ENCODE peak calls at places on chromosomes 1 and 21, in eight cellular contexts. I, W, P, Y, G, S, F and Q are unnamed samples.

GRCh38 chr1:54888080-54888733 is 1.2 kb upstream of the DHCR24 start:
- DNase-seq in I (no peak), W (no peak), P (no peak), Y (no peak), G (no peak), S (no peak), F (no peak), Q (no peak)

GRCh38 chr21:42962360-42963007 is 11.9 kb upstream of the PKNOX1 start:
- DNase-seq in I (no peak), W (no peak), P (no peak), Y (no peak), G (no peak), S (no peak), F (no peak), Q (no peak)

GRCh38 chr1:203278087-203278884 is 27.0 kb upstream of the BTG2 start:
- DNase-seq in I (no peak), W (peak), P (peak), Y (no peak), G (peak), S (peak), F (peak), Q (peak)

GRCh38 chr21:44521301-44521927 is 18.6 kb downstream of the KRTAP10-1 start:
- DNase-seq in I (no peak), W (no peak), P (peak), Y (no peak), G (no peak), S (no peak), F (no peak), Q (no peak)

GRCh38 chr1:183817576-183818288 is 12.8 kb downstream of the RGL1 start:
- DNase-seq in I (no peak), W (no peak), P (no peak), Y (no peak), G (no peak), S (no peak), F (no peak), Q (no peak)

GRCh38 chr21:38358666-38359065 is 101.9 kb downstream of the KCNJ15 start:
- DNase-seq in I (no peak), W (no peak), P (no peak), Y (no peak), G (no peak), S (no peak), F (no peak), Q (no peak)

GRCh38 chr1:23651069-23651808 is 40.4 kb upstream of the RPL11 start:
- DNase-seq in I (no peak), W (no peak), P (no peak), Y (no peak), G (no peak), S (no peak), F (peak), Q (no peak)

GRCh38 chr1:59856725-59857338 is 42.1 kb downstream of the HOOK1 start:
- DNase-seq in I (no peak), W (no peak), P (no peak), Y (no peak), G (no peak), S (no peak), F (no peak), Q (no peak)

GRCh38 chr1:222104097-222104496 is 362.2 kb upstream of the DUSP10 start:
- DNase-seq in I (no peak), W (no peak), P (no peak), Y (no peak), G (no peak), S (no peak), F (no peak), Q (no peak)

GRCh38 chr1:44512313-44512885 is 107.3 kb downstream of the RNF220 start:
- DNase-seq in I (no peak), W (no peak), P (no peak), Y (no peak), G (no peak), S (peak), F (no peak), Q (no peak)

GRCh38 chr1:168752171-168752570 is 23.2 kb upstream of the DPT start:
- DNase-seq in I (peak), W (no peak), P (no peak), Y (no peak), G (no peak), S (no peak), F (peak), Q (no peak)

DNA sequence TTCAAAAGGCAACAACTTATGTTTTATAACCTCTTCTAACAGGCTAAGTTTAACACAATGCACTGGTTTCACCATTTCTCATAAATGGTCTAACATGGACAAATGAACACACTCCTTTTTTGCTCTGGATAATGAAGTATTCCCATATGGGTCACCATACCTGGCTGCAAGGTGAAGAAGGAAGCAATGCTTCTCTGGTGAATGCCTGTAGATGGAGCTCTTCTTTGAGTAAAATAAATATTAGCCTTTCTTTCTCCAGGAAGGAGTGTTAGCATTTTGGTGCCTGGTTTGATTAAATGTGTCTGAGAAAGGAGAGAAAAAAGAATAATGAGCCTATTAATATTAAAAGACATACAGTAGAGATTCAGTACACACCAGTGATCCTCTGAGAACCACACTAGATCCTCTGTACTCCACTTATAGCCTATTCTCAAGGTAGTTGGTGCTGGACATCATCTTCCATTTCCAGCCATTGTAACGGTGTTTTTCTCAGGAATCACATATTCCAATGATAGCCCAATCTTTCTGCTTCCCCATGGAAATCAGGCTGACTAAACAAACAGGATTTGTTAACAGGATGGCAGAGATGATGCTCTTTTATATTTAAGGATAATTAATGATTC is 17.6 kb downstream of the MTFR1L start:
- DNase-seq in I (no peak), W (no peak), P (no peak), Y (no peak), G (no peak), S (no peak), F (no peak), Q (no peak)
- TF ChIP-seq CTCF in I (peak), W (no peak), P (peak), Y (no peak), G (peak), S (peak), F (peak), Q (peak)

DNA sequence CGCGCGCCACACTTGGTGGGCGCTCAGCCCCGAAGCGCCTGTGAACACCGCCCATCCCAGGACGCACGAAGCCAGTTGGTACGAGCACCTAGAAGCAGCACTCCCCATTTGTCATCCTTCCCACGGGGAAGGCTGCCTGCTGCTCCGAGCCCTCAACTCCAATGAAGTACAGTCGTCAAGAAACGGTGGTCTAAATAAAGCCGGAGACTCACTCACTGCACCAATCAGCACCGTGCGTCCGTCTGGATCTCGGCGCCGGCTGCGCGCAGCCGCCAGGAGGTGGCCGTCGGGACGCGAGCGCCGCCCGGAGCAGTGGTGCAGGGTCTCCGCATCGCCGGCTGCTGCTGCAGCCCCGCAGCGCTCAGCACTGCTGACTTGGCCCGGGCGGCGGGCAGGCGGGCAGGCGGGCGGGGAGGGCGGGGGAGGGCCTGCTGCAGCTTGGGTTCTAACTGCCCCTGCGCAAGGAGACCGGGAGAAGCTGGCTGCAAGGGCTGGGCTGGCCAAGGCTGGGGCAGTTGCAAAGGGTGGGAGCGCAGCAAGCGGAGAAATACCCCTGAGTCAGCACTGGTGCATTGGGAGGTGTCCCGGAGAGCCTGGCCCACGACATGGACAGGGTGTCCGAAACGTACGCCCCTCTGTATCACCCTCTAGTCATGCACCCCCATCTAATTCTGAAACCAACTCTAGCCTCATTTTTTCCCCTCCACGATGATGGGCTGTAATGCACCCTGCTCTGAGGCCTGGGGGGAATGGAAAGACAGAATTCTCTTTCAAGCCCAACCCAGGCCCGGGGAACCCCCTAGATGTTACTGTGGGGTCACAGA is 35.8 kb upstream of the H6PD start:
- DNase-seq in I (no peak), W (no peak), P (no peak), Y (no peak), G (no peak), S (peak), F (no peak), Q (no peak)
- TF ChIP-seq CTCF in I (no peak), W (no peak), P (no peak), Y (peak), G (no peak), S (no peak), F (peak), Q (peak)

GRCh38 chr21:23574932-23575331 is 2032.3 kb downstream of the MRPL39 start:
- DNase-seq in I (no peak), W (no peak), P (no peak), Y (no peak), G (no peak), S (no peak), F (no peak), Q (no peak)
- TF ChIP-seq CTCF in I (no peak), W (no peak), P (no peak), Y (no peak), G (no peak), S (no peak), F (no peak), Q (no peak)

DNA sequence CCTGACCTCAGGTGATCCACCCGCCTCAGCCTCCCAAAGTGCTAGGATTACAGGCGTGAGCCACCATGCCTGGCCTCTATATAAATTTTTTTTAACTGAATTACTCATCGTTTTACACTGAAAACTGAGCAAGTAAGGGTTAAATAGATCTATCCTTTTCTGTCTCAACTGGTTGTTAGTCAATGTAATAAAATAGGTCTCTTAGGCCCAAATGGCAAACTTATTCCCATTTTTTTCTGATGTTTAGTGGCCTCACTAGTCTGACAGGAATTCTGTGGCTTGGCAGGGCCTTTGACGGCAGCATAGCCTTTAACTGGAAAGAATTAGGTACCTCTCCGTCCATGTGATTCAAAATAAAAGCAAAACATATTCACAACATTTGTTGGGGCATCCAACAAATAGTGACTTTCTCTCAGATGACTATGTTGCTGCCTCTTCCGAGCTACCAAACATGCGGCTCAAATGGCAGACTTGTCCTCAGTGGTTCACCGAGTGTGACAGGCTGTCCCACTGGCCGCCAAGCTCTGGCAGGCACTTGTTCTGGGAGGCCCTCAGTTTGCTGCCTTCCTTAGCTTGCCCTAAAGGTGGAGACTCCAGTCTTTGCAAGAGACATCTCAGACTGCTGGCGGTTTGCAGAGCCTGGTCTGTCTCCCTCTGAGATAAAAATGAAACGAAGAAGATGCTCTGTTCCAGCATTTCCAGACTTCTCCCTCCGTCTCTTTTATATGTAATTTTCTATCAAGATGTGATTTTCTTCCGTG is 17.4 kb downstream of the ATP1A4 start:
- DNase-seq in I (no peak), W (no peak), P (no peak), Y (no peak), G (no peak), S (no peak), F (no peak), Q (no peak)
- TF ChIP-seq CTCF in I (no peak), W (no peak), P (no peak), Y (no peak), G (no peak), S (no peak), F (no peak), Q (no peak)

DNA sequence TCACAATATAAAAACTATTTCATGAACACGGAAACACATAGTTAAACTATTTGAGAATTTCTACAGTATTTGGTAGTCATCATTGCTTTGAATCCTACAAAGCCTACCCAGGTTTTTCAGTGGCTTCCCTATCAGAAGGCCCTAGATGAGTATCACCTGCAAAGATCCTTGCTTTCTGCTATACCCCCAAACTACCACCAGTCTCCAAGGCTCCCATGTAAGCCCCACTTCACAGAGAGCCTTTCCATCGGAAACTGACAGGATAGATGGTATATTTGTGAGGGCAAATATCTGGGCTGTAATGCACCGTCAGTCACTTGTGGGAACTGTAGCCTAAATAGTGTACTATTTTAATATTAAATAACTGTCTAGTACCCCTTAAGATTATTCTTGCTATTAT is 674.3 kb downstream of the BRINP3 start:
- DNase-seq in I (no peak), W (no peak), P (no peak), Y (no peak), G (no peak), S (no peak), F (no peak), Q (no peak)
- TF ChIP-seq CTCF in I (no peak), W (no peak), P (no peak), Y (no peak), G (no peak), S (no peak), F (no peak), Q (no peak)

GRCh38 chr21:27464643-27465042 is 497.8 kb upstream of the ADAMTS5 start:
- DNase-seq in I (no peak), W (no peak), P (no peak), Y (no peak), G (no peak), S (no peak), F (no peak), Q (no peak)

GRCh38 chr21:27462786-27463185 is 495.9 kb upstream of the ADAMTS5 start:
- DNase-seq in I (no peak), W (no peak), P (no peak), Y (no peak), G (no peak), S (no peak), F (no peak), Q (no peak)

GRCh38 chr21:27466175-27466574 is 499.3 kb upstream of the ADAMTS5 start:
- DNase-seq in I (no peak), W (no peak), P (no peak), Y (no peak), G (no peak), S (no peak), F (no peak), Q (no peak)
- TF ChIP-seq CTCF in I (no peak), W (no peak), P (no peak), Y (no peak), G (no peak), S (no peak), F (peak), Q (no peak)

DNA sequence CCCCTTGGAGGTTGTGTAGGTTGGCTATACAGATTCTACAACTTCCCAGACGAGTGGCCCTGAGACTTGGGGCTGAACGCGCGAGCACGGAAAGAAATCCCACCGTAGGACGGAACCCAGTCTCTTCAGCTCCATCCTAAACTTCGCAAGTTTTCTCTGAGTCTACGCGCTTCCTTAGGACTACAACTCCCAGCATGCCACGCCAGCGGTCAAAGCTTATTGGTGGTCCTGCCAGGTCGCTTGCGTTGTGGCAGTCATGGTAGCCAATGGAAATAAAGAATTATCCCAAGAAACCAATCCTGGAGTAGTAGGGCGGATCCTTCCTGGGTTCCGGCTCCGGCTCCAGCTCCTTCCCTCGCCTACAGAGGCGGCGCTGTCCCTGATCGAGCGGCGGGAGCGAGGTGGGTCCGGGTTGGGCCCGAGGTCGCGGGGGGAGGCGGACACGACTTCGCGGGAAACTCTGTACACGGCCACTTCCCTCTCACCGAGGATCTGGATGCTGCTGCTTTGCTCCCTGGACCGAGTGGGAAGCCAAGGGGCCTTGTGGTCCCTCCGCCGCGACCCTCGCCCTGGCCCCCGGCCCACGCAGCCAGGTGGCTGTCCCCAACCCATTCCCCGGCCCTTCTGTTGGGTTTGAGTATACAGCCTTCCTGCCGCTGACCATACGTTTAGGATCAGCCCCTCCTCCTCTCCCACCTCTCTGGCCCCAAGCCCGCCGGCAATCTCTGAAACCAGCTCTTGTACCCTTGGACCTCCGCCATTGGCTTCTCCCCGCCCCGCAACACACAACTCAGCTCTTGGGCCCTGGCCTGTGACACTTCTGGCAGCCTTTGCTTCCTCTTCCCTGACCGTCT is at the start of gene ZNF691:
- DNase-seq in I (peak), W (peak), P (peak), Y (peak), G (peak), S (peak), F (peak), Q (peak)
- TF ChIP-seq CTCF in I (peak), W (no peak), P (peak), Y (peak), G (peak), S (peak), F (peak), Q (peak)

DNA sequence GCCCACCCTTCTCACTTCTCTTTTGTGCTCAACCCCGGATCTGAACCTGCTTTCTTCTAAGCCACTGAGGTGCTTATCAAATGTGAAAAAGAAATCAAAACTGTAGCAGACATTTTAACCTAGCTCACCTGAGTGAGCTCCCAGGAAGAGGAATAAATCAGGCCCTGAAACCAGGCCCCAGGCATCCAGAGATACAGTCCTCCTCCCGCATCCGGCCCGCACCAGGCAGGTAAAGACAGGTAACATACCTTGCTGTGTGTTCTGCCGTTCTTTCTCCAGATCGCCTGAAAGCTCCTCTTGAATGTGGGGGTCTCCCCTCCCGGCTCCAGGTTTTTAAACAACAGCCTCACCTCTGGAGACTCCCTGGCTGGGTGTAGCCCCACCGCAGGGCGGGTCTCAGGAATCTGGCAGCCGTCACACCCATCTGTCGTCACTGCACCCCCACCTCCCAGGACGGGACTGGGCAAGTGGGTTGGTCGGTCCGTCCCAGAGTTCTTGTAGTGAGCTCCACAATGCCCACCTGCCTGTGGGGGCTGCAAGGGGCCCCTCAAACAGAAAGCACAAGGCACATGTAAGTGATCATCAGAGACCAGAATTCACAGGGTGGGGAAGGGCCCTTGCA is at the start of gene LAMB3:
- DNase-seq in I (no peak), W (peak), P (peak), Y (no peak), G (no peak), S (no peak), F (no peak), Q (no peak)
- TF ChIP-seq CTCF in I (no peak), W (no peak), P (no peak), Y (no peak), G (no peak), S (no peak), F (no peak), Q (no peak)

GRCh38 chr1:9778905-9779304 is 44.9 kb downstream of the CLSTN1 start:
- DNase-seq in I (no peak), W (no peak), P (no peak), Y (no peak), G (no peak), S (no peak), F (no peak), Q (no peak)
- TF ChIP-seq CTCF in I (no peak), W (no peak), P (no peak), Y (no peak), G (no peak), S (no peak), F (no peak), Q (no peak)